ENCODE peak calls at places on chromosomes 12 and 14, in eight cellular contexts. One of them, this sample, is unnamed.

GRCh38 chr14:100677152-100677924 is 49.4 kb upstream of the DLK1 start:
- DNase-seq in GM12878: no peak
- DNase-seq in K562: no peak
- DNase-seq in SK-N-SH: peak
- DNase-seq in WTC11: peak
- DNase-seq in H1: no peak
- DNase-seq in HepG2: peak
- DNase-seq in A549: no peak
- DNase-seq in this sample: no peak

GRCh38 chr14:69346710-69347109 is 51.4 kb downstream of the ERH start:
- DNase-seq in WTC11: peak
- DNase-seq in SK-N-SH: peak
- DNase-seq in H1: peak
- DNase-seq in GM12878: no peak
- DNase-seq in HepG2: no peak
- DNase-seq in K562: peak
- DNase-seq in A549: peak
- DNase-seq in this sample: no peak

GRCh38 chr12:112684742-112685141 is 106.8 kb upstream of the RPH3A start:
- DNase-seq in K562: no peak
- DNase-seq in GM12878: no peak
- DNase-seq in WTC11: no peak
- DNase-seq in HepG2: peak
- DNase-seq in A549: no peak
- DNase-seq in SK-N-SH: no peak
- DNase-seq in H1: no peak
- DNase-seq in this sample: no peak

GRCh38 chr14:102183922-102184677 is 44.4 kb downstream of the WDR20 start:
- DNase-seq in HepG2: no peak
- DNase-seq in K562: no peak
- DNase-seq in SK-N-SH: no peak
- DNase-seq in A549: no peak
- DNase-seq in H1: no peak
- DNase-seq in WTC11: no peak
- DNase-seq in GM12878: no peak
- DNase-seq in this sample: no peak

GRCh38 chr14:23097786-23098185 is 2.5 kb downstream of the C14orf119 start:
- DNase-seq in GM12878: no peak
- DNase-seq in SK-N-SH: no peak
- DNase-seq in HepG2: no peak
- DNase-seq in A549: no peak
- DNase-seq in K562: peak
- DNase-seq in WTC11: no peak
- DNase-seq in H1: no peak
- DNase-seq in this sample: no peak

GRCh38 chr14:86038401-86038985 is 508.5 kb downstream of the FLRT2 start:
- DNase-seq in K562: peak
- DNase-seq in GM12878: no peak
- DNase-seq in SK-N-SH: peak
- DNase-seq in HepG2: peak
- DNase-seq in A549: peak
- DNase-seq in WTC11: peak
- DNase-seq in H1: peak
- DNase-seq in this sample: peak

GRCh38 chr12:26728205-26729050 is 104.6 kb downstream of the ITPR2 start:
- DNase-seq in HepG2: no peak
- DNase-seq in WTC11: no peak
- DNase-seq in SK-N-SH: no peak
- DNase-seq in H1: no peak
- DNase-seq in K562: no peak
- DNase-seq in GM12878: peak
- DNase-seq in A549: no peak
- DNase-seq in this sample: no peak

GRCh38 chr12:7061138-7061537 is 620 bp downstream of the C1S start:
- DNase-seq in K562: no peak
- DNase-seq in A549: no peak
- DNase-seq in GM12878: no peak
- DNase-seq in WTC11: no peak
- DNase-seq in H1: no peak
- DNase-seq in HepG2: no peak
- DNase-seq in SK-N-SH: no peak
- DNase-seq in this sample: no peak

GRCh38 chr12:48198619-48198973 is 4.5 kb downstream of the OR10AD1 start:
- DNase-seq in K562: peak
- DNase-seq in WTC11: peak
- DNase-seq in A549: no peak
- DNase-seq in GM12878: no peak
- DNase-seq in H1: no peak
- DNase-seq in HepG2: no peak
- DNase-seq in SK-N-SH: peak
- DNase-seq in this sample: no peak

GRCh38 chr12:65300679-65301349 is 22.3 kb downstream of the MSRB3 start:
- DNase-seq in H1: no peak
- DNase-seq in K562: peak
- DNase-seq in GM12878: no peak
- DNase-seq in WTC11: peak
- DNase-seq in HepG2: peak
- DNase-seq in A549: peak
- DNase-seq in SK-N-SH: no peak
- DNase-seq in this sample: peak

GRCh38 chr14:75499084-75499875 is 23.0 kb upstream of the BATF start:
- DNase-seq in HepG2: no peak
- DNase-seq in WTC11: no peak
- DNase-seq in SK-N-SH: no peak
- DNase-seq in GM12878: peak
- DNase-seq in A549: no peak
- DNase-seq in K562: no peak
- DNase-seq in H1: no peak
- DNase-seq in this sample: no peak

GRCh38 chr12:30026621-30027234 is 243.0 kb upstream of the TMTC1 start:
- DNase-seq in A549: no peak
- DNase-seq in WTC11: no peak
- DNase-seq in SK-N-SH: no peak
- DNase-seq in HepG2: no peak
- DNase-seq in GM12878: no peak
- DNase-seq in H1: no peak
- DNase-seq in K562: no peak
- DNase-seq in this sample: peak

GRCh38 chr12:85804663-85805062 is 31.5 kb downstream of the RASSF9 start:
- DNase-seq in HepG2: no peak
- DNase-seq in SK-N-SH: no peak
- DNase-seq in A549: no peak
- DNase-seq in K562: no peak
- DNase-seq in WTC11: no peak
- DNase-seq in H1: no peak
- DNase-seq in GM12878: no peak
- DNase-seq in this sample: no peak

GRCh38 chr12:67355428-67356385 is 86.5 kb downstream of the CAND1 start:
- DNase-seq in K562: peak
- DNase-seq in GM12878: peak
- DNase-seq in HepG2: peak
- DNase-seq in H1: peak
- DNase-seq in WTC11: no peak
- DNase-seq in A549: no peak
- DNase-seq in SK-N-SH: peak
- DNase-seq in this sample: peak

GRCh38 chr12:122869207-122869973 is 26.5 kb downstream of the VPS37B start:
- DNase-seq in H1: no peak
- DNase-seq in K562: no peak
- DNase-seq in WTC11: no peak
- DNase-seq in HepG2: no peak
- DNase-seq in GM12878: no peak
- DNase-seq in A549: no peak
- DNase-seq in SK-N-SH: no peak
- DNase-seq in this sample: no peak

GRCh38 chr12:122870163-122870842 is 25.6 kb downstream of the VPS37B start:
- DNase-seq in A549: no peak
- DNase-seq in WTC11: no peak
- DNase-seq in K562: no peak
- DNase-seq in HepG2: no peak
- DNase-seq in SK-N-SH: no peak
- DNase-seq in H1: no peak
- DNase-seq in GM12878: no peak
- DNase-seq in this sample: no peak

GRCh38 chr12:122871851-122872785 is 23.8 kb downstream of the VPS37B start:
- DNase-seq in K562: no peak
- DNase-seq in A549: no peak
- DNase-seq in SK-N-SH: peak
- DNase-seq in GM12878: peak
- DNase-seq in WTC11: peak
- DNase-seq in H1: peak
- DNase-seq in HepG2: no peak
- DNase-seq in this sample: peak

GRCh38 chr12:122872815-122873361 is 23.0 kb downstream of the VPS37B start:
- DNase-seq in GM12878: no peak
- DNase-seq in SK-N-SH: peak
- DNase-seq in A549: no peak
- DNase-seq in WTC11: no peak
- DNase-seq in HepG2: no peak
- DNase-seq in H1: no peak
- DNase-seq in K562: no peak
- DNase-seq in this sample: no peak

GRCh38 chr12:122870867-122871664 is 24.9 kb downstream of the VPS37B start:
- DNase-seq in H1: no peak
- DNase-seq in A549: no peak
- DNase-seq in GM12878: no peak
- DNase-seq in WTC11: no peak
- DNase-seq in K562: no peak
- DNase-seq in SK-N-SH: peak
- DNase-seq in HepG2: no peak
- DNase-seq in this sample: peak
- TF ChIP-seq USF2 in H1: no peak
- TF ChIP-seq USF2 in A549: no peak
- TF ChIP-seq USF2 in GM12878: no peak
- TF ChIP-seq USF2 in WTC11: no peak
- TF ChIP-seq USF2 in K562: no peak
- TF ChIP-seq USF2 in SK-N-SH: no peak
- TF ChIP-seq USF2 in HepG2: no peak
- TF ChIP-seq USF2 in this sample: no peak

GRCh38 chr12:2319747-2320146 is 267.0 kb downstream of the CACNA1C start:
- DNase-seq in A549: no peak
- DNase-seq in HepG2: no peak
- DNase-seq in H1: no peak
- DNase-seq in GM12878: no peak
- DNase-seq in K562: no peak
- DNase-seq in WTC11: no peak
- DNase-seq in SK-N-SH: no peak
- DNase-seq in this sample: peak

GRCh38 chr12:2325501-2325900 is 272.7 kb downstream of the CACNA1C start:
- DNase-seq in WTC11: no peak
- DNase-seq in K562: no peak
- DNase-seq in SK-N-SH: no peak
- DNase-seq in GM12878: no peak
- DNase-seq in HepG2: no peak
- DNase-seq in A549: no peak
- DNase-seq in H1: no peak
- DNase-seq in this sample: no peak

GRCh38 chr12:2323538-2324261 is 270.9 kb downstream of the CACNA1C start:
- DNase-seq in K562: no peak
- DNase-seq in GM12878: no peak
- DNase-seq in HepG2: no peak
- DNase-seq in H1: no peak
- DNase-seq in WTC11: no peak
- DNase-seq in A549: no peak
- DNase-seq in SK-N-SH: no peak
- DNase-seq in this sample: peak

GRCh38 chr12:2324375-2324774 is 271.6 kb downstream of the CACNA1C start:
- DNase-seq in SK-N-SH: no peak
- DNase-seq in WTC11: no peak
- DNase-seq in A549: no peak
- DNase-seq in H1: no peak
- DNase-seq in HepG2: no peak
- DNase-seq in K562: no peak
- DNase-seq in GM12878: no peak
- DNase-seq in this sample: no peak

DNA sequence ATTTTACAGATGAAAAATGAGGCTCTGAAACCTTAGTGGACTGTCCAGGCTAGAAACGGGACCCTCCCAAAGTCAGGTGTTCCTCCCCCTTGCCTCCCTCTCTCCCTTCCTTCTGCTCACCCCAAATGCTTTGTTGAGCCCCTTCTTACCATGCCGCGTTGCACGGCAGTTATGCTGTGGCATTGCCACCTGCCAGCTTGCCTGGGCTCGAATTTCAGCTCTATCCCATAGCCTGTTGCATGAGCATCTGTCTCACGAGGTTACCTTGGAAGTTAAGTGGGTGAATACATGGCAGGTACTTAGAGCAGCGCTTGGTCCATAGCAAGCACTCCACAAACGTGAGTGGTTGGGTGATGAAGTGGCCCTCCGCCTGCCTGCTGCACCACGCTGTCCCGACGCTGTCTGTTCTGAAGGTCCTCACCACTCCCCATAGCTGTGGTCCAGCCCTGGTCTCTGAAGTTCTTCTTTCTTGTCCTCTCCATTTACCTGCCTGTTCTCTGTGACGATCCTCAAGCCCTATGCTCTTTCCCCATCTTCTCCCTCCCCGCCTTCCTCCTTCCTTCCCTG is 269.9 kb downstream of the CACNA1C start:
- DNase-seq in WTC11: no peak
- DNase-seq in HepG2: no peak
- DNase-seq in K562: no peak
- DNase-seq in GM12878: no peak
- DNase-seq in H1: no peak
- DNase-seq in SK-N-SH: no peak
- DNase-seq in A549: no peak
- DNase-seq in this sample: no peak
- TF ChIP-seq USF2 in WTC11: no peak
- TF ChIP-seq USF2 in HepG2: no peak
- TF ChIP-seq USF2 in K562: no peak
- TF ChIP-seq USF2 in GM12878: no peak
- TF ChIP-seq USF2 in H1: no peak
- TF ChIP-seq USF2 in SK-N-SH: no peak
- TF ChIP-seq USF2 in A549: no peak
- TF ChIP-seq USF2 in this sample: no peak

GRCh38 chr12:21599143-21599999 is 5.3 kb downstream of the GYS2 start:
- DNase-seq in GM12878: no peak
- DNase-seq in H1: no peak
- DNase-seq in WTC11: no peak
- DNase-seq in A549: no peak
- DNase-seq in K562: no peak
- DNase-seq in HepG2: no peak
- DNase-seq in SK-N-SH: no peak
- DNase-seq in this sample: no peak
- TF ChIP-seq USF2 in GM12878: no peak
- TF ChIP-seq USF2 in H1: no peak
- TF ChIP-seq USF2 in WTC11: no peak
- TF ChIP-seq USF2 in A549: no peak
- TF ChIP-seq USF2 in K562: no peak
- TF ChIP-seq USF2 in HepG2: no peak
- TF ChIP-seq USF2 in SK-N-SH: no peak
- TF ChIP-seq USF2 in this sample: no peak

GRCh38 chr14:32134448-32135070 is 57.5 kb downstream of the ARHGAP5 start:
- DNase-seq in HepG2: no peak
- DNase-seq in SK-N-SH: no peak
- DNase-seq in K562: no peak
- DNase-seq in GM12878: no peak
- DNase-seq in H1: no peak
- DNase-seq in A549: peak
- DNase-seq in WTC11: no peak
- DNase-seq in this sample: peak

GRCh38 chr14:32128703-32129102 is 51.6 kb downstream of the ARHGAP5 start:
- DNase-seq in HepG2: no peak
- DNase-seq in A549: no peak
- DNase-seq in WTC11: no peak
- DNase-seq in K562: no peak
- DNase-seq in GM12878: no peak
- DNase-seq in H1: no peak
- DNase-seq in SK-N-SH: no peak
- DNase-seq in this sample: no peak

GRCh38 chr14:32129124-32129523 is 52.0 kb downstream of the ARHGAP5 start:
- DNase-seq in SK-N-SH: no peak
- DNase-seq in K562: no peak
- DNase-seq in A549: peak
- DNase-seq in HepG2: no peak
- DNase-seq in GM12878: no peak
- DNase-seq in WTC11: no peak
- DNase-seq in H1: no peak
- DNase-seq in this sample: peak
- TF ChIP-seq USF2 in SK-N-SH: no peak
- TF ChIP-seq USF2 in K562: no peak
- TF ChIP-seq USF2 in A549: peak
- TF ChIP-seq USF2 in HepG2: no peak
- TF ChIP-seq USF2 in GM12878: no peak
- TF ChIP-seq USF2 in WTC11: no peak
- TF ChIP-seq USF2 in H1: no peak
- TF ChIP-seq USF2 in this sample: peak

This sample was measured in IMR-90.